ENCODE peak calls at places on chromosome 1, in eight cellular contexts. One of them, this sample, is unnamed.

GRCh38 chr1:232629250-232630046 is 485 bp downstream of the SIPA1L2 start:
- DNase-seq in sigmoid colon: peak
- DNase-seq in fibroblast of pulmonary artery: peak
- DNase-seq in esophagus muscularis mucosa: no peak
- DNase-seq in IMR-90: no peak
- DNase-seq in fibroblast of lung: peak
- DNase-seq in A549: peak
- DNase-seq in cardiac fibroblast: peak
- DNase-seq in this sample: peak

GRCh38 chr1:43732132-43732531 is 24.8 kb downstream of the ST3GAL3 start:
- DNase-seq in IMR-90: no peak
- DNase-seq in fibroblast of pulmonary artery: no peak
- DNase-seq in esophagus muscularis mucosa: no peak
- DNase-seq in cardiac fibroblast: no peak
- DNase-seq in sigmoid colon: no peak
- DNase-seq in fibroblast of lung: no peak
- DNase-seq in A549: no peak
- DNase-seq in this sample: no peak

GRCh38 chr1:93033029-93033428 is 46.1 kb upstream of the MTF2 start:
- DNase-seq in IMR-90: no peak
- DNase-seq in fibroblast of pulmonary artery: peak
- DNase-seq in esophagus muscularis mucosa: no peak
- DNase-seq in fibroblast of lung: no peak
- DNase-seq in A549: no peak
- DNase-seq in cardiac fibroblast: peak
- DNase-seq in sigmoid colon: no peak
- DNase-seq in this sample: no peak

GRCh38 chr1:241715956-241716355 is 63.9 kb downstream of the WDR64 start:
- DNase-seq in IMR-90: no peak
- DNase-seq in cardiac fibroblast: peak
- DNase-seq in esophagus muscularis mucosa: no peak
- DNase-seq in fibroblast of lung: no peak
- DNase-seq in sigmoid colon: no peak
- DNase-seq in fibroblast of pulmonary artery: no peak
- DNase-seq in A549: no peak
- DNase-seq in this sample: peak

GRCh38 chr1:32400876-32401631 is 6.8 kb upstream of the BSDC1 start:
- DNase-seq in IMR-90: peak
- DNase-seq in cardiac fibroblast: peak
- DNase-seq in fibroblast of lung: peak
- DNase-seq in sigmoid colon: peak
- DNase-seq in esophagus muscularis mucosa: peak
- DNase-seq in fibroblast of pulmonary artery: peak
- DNase-seq in A549: peak
- DNase-seq in this sample: peak

GRCh38 chr1:181113061-181113695 is 24.7 kb downstream of the IER5 start:
- DNase-seq in sigmoid colon: no peak
- DNase-seq in A549: peak
- DNase-seq in fibroblast of pulmonary artery: peak
- DNase-seq in fibroblast of lung: peak
- DNase-seq in cardiac fibroblast: peak
- DNase-seq in esophagus muscularis mucosa: no peak
- DNase-seq in IMR-90: peak
- DNase-seq in this sample: peak

GRCh38 chr1:228211871-228212414 is 4.1 kb downstream of the OBSCN start:
- DNase-seq in sigmoid colon: no peak
- DNase-seq in fibroblast of lung: no peak
- DNase-seq in IMR-90: no peak
- DNase-seq in cardiac fibroblast: no peak
- DNase-seq in esophagus muscularis mucosa: no peak
- DNase-seq in fibroblast of pulmonary artery: no peak
- DNase-seq in A549: no peak
- DNase-seq in this sample: no peak

GRCh38 chr1:110524311-110525249 is 5.6 kb upstream of the KCNA10 start:
- DNase-seq in esophagus muscularis mucosa: no peak
- DNase-seq in fibroblast of lung: peak
- DNase-seq in A549: peak
- DNase-seq in fibroblast of pulmonary artery: peak
- DNase-seq in IMR-90: peak
- DNase-seq in cardiac fibroblast: peak
- DNase-seq in sigmoid colon: no peak
- DNase-seq in this sample: peak

GRCh38 chr1:48552420-48552819 is 80.4 kb upstream of the SPATA6 start:
- DNase-seq in fibroblast of pulmonary artery: peak
- DNase-seq in esophagus muscularis mucosa: no peak
- DNase-seq in IMR-90: no peak
- DNase-seq in A549: peak
- DNase-seq in cardiac fibroblast: no peak
- DNase-seq in sigmoid colon: no peak
- DNase-seq in fibroblast of lung: no peak
- DNase-seq in this sample: peak

GRCh38 chr1:93344484-93344883 is 1.2 kb upstream of the DR1 start:
- DNase-seq in IMR-90: no peak
- DNase-seq in fibroblast of lung: no peak
- DNase-seq in sigmoid colon: no peak
- DNase-seq in esophagus muscularis mucosa: no peak
- DNase-seq in A549: no peak
- DNase-seq in cardiac fibroblast: no peak
- DNase-seq in fibroblast of pulmonary artery: no peak
- DNase-seq in this sample: no peak

GRCh38 chr1:214842856-214843255 is 239.7 kb upstream of the KCNK2 start:
- DNase-seq in cardiac fibroblast: peak
- DNase-seq in esophagus muscularis mucosa: no peak
- DNase-seq in IMR-90: peak
- DNase-seq in fibroblast of lung: peak
- DNase-seq in A549: no peak
- DNase-seq in fibroblast of pulmonary artery: no peak
- DNase-seq in sigmoid colon: no peak
- DNase-seq in this sample: peak

GRCh38 chr1:18581420-18581880 is 49.2 kb upstream of the PAX7 start:
- DNase-seq in IMR-90: no peak
- DNase-seq in A549: peak
- DNase-seq in fibroblast of lung: no peak
- DNase-seq in cardiac fibroblast: peak
- DNase-seq in fibroblast of pulmonary artery: peak
- DNase-seq in sigmoid colon: no peak
- DNase-seq in esophagus muscularis mucosa: no peak
- DNase-seq in this sample: peak

GRCh38 chr1:119376594-119376993 is 8.0 kb downstream of the HAO2 start:
- DNase-seq in fibroblast of lung: no peak
- DNase-seq in sigmoid colon: no peak
- DNase-seq in esophagus muscularis mucosa: no peak
- DNase-seq in IMR-90: no peak
- DNase-seq in cardiac fibroblast: no peak
- DNase-seq in A549: no peak
- DNase-seq in fibroblast of pulmonary artery: no peak
- DNase-seq in this sample: no peak

GRCh38 chr1:152047607-152047953 is 10.8 kb upstream of the S100A11 start:
- DNase-seq in cardiac fibroblast: peak
- DNase-seq in fibroblast of lung: peak
- DNase-seq in A549: no peak
- DNase-seq in esophagus muscularis mucosa: no peak
- DNase-seq in IMR-90: peak
- DNase-seq in fibroblast of pulmonary artery: no peak
- DNase-seq in sigmoid colon: peak
- DNase-seq in this sample: no peak

GRCh38 chr1:152050886-152051764 is 14.3 kb upstream of the S100A11 start:
- DNase-seq in IMR-90: peak
- DNase-seq in A549: peak
- DNase-seq in cardiac fibroblast: peak
- DNase-seq in fibroblast of lung: peak
- DNase-seq in sigmoid colon: no peak
- DNase-seq in esophagus muscularis mucosa: no peak
- DNase-seq in fibroblast of pulmonary artery: no peak
- DNase-seq in this sample: no peak

GRCh38 chr1:152048641-152048970 is 11.8 kb upstream of the S100A11 start:
- DNase-seq in fibroblast of pulmonary artery: no peak
- DNase-seq in sigmoid colon: no peak
- DNase-seq in fibroblast of lung: no peak
- DNase-seq in esophagus muscularis mucosa: no peak
- DNase-seq in A549: no peak
- DNase-seq in IMR-90: no peak
- DNase-seq in cardiac fibroblast: no peak
- DNase-seq in this sample: no peak

GRCh38 chr1:152049291-152050073 is 12.7 kb upstream of the S100A11 start:
- DNase-seq in cardiac fibroblast: peak
- DNase-seq in fibroblast of pulmonary artery: peak
- DNase-seq in IMR-90: peak
- DNase-seq in fibroblast of lung: peak
- DNase-seq in esophagus muscularis mucosa: no peak
- DNase-seq in A549: peak
- DNase-seq in sigmoid colon: no peak
- DNase-seq in this sample: peak

GRCh38 chr1:152047954-152048640 is 11.3 kb upstream of the S100A11 start:
- DNase-seq in fibroblast of pulmonary artery: peak
- DNase-seq in IMR-90: peak
- DNase-seq in A549: peak
- DNase-seq in esophagus muscularis mucosa: peak
- DNase-seq in sigmoid colon: peak
- DNase-seq in cardiac fibroblast: peak
- DNase-seq in fibroblast of lung: peak
- DNase-seq in this sample: peak
- H3K4me3 ChIP-seq in fibroblast of pulmonary artery: peak
- H3K4me3 ChIP-seq in IMR-90: peak
- H3K4me3 ChIP-seq in A549: peak
- H3K4me3 ChIP-seq in esophagus muscularis mucosa: peak
- H3K4me3 ChIP-seq in sigmoid colon: no peak
- H3K4me3 ChIP-seq in cardiac fibroblast: peak
- H3K4me3 ChIP-seq in fibroblast of lung: peak
- H3K4me3 ChIP-seq in this sample: peak

GRCh38 chr1:225824522-225824921 is 14.6 kb downstream of the EPHX1 start:
- DNase-seq in fibroblast of lung: no peak
- DNase-seq in cardiac fibroblast: no peak
- DNase-seq in IMR-90: no peak
- DNase-seq in esophagus muscularis mucosa: no peak
- DNase-seq in sigmoid colon: no peak
- DNase-seq in fibroblast of pulmonary artery: no peak
- DNase-seq in A549: no peak
- DNase-seq in this sample: no peak
- TF ChIP-seq CTCF in fibroblast of lung: no peak
- TF ChIP-seq CTCF in cardiac fibroblast: no peak
- TF ChIP-seq CTCF in IMR-90: no peak
- TF ChIP-seq CTCF in esophagus muscularis mucosa: no peak
- TF ChIP-seq CTCF in sigmoid colon: no peak
- TF ChIP-seq CTCF in fibroblast of pulmonary artery: no peak
- TF ChIP-seq CTCF in A549: no peak
- TF ChIP-seq CTCF in this sample: no peak

GRCh38 chr1:193259619-193260018 is 73.2 kb upstream of the B3GALT2 start:
- DNase-seq in IMR-90: no peak
- DNase-seq in A549: no peak
- DNase-seq in cardiac fibroblast: no peak
- DNase-seq in fibroblast of lung: no peak
- DNase-seq in esophagus muscularis mucosa: no peak
- DNase-seq in fibroblast of pulmonary artery: no peak
- DNase-seq in sigmoid colon: no peak
- DNase-seq in this sample: no peak
- H3K4me3 ChIP-seq in IMR-90: no peak
- H3K4me3 ChIP-seq in A549: no peak
- H3K4me3 ChIP-seq in cardiac fibroblast: no peak
- H3K4me3 ChIP-seq in fibroblast of lung: no peak
- H3K4me3 ChIP-seq in esophagus muscularis mucosa: no peak
- H3K4me3 ChIP-seq in fibroblast of pulmonary artery: no peak
- H3K4me3 ChIP-seq in sigmoid colon: no peak
- H3K4me3 ChIP-seq in this sample: no peak

GRCh38 chr1:6077919-6078318 is 32.2 kb downstream of the KCNAB2 start:
- DNase-seq in IMR-90: no peak
- DNase-seq in esophagus muscularis mucosa: no peak
- DNase-seq in cardiac fibroblast: no peak
- DNase-seq in sigmoid colon: no peak
- DNase-seq in A549: no peak
- DNase-seq in fibroblast of pulmonary artery: no peak
- DNase-seq in fibroblast of lung: no peak
- DNase-seq in this sample: no peak

GRCh38 chr1:6083385-6083784 is 37.7 kb downstream of the KCNAB2 start:
- DNase-seq in IMR-90: no peak
- DNase-seq in cardiac fibroblast: no peak
- DNase-seq in fibroblast of pulmonary artery: no peak
- DNase-seq in sigmoid colon: no peak
- DNase-seq in esophagus muscularis mucosa: no peak
- DNase-seq in fibroblast of lung: no peak
- DNase-seq in A549: no peak
- DNase-seq in this sample: no peak

GRCh38 chr1:6081901-6082300 is 36.2 kb downstream of the KCNAB2 start:
- DNase-seq in esophagus muscularis mucosa: no peak
- DNase-seq in A549: no peak
- DNase-seq in cardiac fibroblast: no peak
- DNase-seq in IMR-90: no peak
- DNase-seq in fibroblast of pulmonary artery: no peak
- DNase-seq in sigmoid colon: no peak
- DNase-seq in fibroblast of lung: no peak
- DNase-seq in this sample: no peak

GRCh38 chr1:6082430-6082971 is 36.8 kb downstream of the KCNAB2 start:
- DNase-seq in esophagus muscularis mucosa: no peak
- DNase-seq in fibroblast of pulmonary artery: peak
- DNase-seq in sigmoid colon: no peak
- DNase-seq in A549: no peak
- DNase-seq in cardiac fibroblast: peak
- DNase-seq in fibroblast of lung: no peak
- DNase-seq in IMR-90: no peak
- DNase-seq in this sample: peak

DNA sequence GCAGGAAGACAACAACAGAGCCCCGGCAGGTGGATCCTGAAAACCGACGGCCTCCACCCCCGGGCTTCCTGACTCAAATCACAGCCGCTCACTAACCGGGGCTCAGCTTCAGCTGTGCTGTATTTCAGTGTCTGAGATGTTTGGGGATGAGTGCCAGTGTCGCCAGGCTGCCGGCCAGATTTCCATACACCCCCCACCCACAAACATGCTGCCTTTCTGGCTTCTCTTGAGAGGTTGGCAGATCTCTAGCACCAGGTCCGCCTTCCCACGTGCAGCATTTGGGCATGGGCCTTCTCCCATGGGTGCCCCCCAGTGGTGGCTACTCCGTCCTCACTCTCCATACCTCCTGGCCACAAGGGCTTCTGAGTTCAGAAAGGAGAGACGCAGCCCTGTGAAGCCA is 34.8 kb downstream of the KCNAB2 start:
- DNase-seq in fibroblast of lung: no peak
- DNase-seq in esophagus muscularis mucosa: no peak
- DNase-seq in fibroblast of pulmonary artery: no peak
- DNase-seq in cardiac fibroblast: no peak
- DNase-seq in sigmoid colon: no peak
- DNase-seq in IMR-90: no peak
- DNase-seq in A549: peak
- DNase-seq in this sample: no peak
- TF ChIP-seq CTCF in fibroblast of lung: peak
- TF ChIP-seq CTCF in esophagus muscularis mucosa: no peak
- TF ChIP-seq CTCF in fibroblast of pulmonary artery: peak
- TF ChIP-seq CTCF in cardiac fibroblast: peak
- TF ChIP-seq CTCF in sigmoid colon: no peak
- TF ChIP-seq CTCF in IMR-90: peak
- TF ChIP-seq CTCF in A549: no peak
- TF ChIP-seq CTCF in this sample: no peak

GRCh38 chr1:217274927-217275616 is 355.8 kb downstream of the GPATCH2 start:
- DNase-seq in fibroblast of pulmonary artery: peak
- DNase-seq in IMR-90: peak
- DNase-seq in A549: no peak
- DNase-seq in sigmoid colon: no peak
- DNase-seq in cardiac fibroblast: peak
- DNase-seq in esophagus muscularis mucosa: no peak
- DNase-seq in fibroblast of lung: peak
- DNase-seq in this sample: peak
- H3K4me3 ChIP-seq in fibroblast of pulmonary artery: peak
- H3K4me3 ChIP-seq in IMR-90: no peak
- H3K4me3 ChIP-seq in A549: no peak
- H3K4me3 ChIP-seq in sigmoid colon: no peak
- H3K4me3 ChIP-seq in cardiac fibroblast: no peak
- H3K4me3 ChIP-seq in esophagus muscularis mucosa: no peak
- H3K4me3 ChIP-seq in fibroblast of lung: no peak
- H3K4me3 ChIP-seq in this sample: no peak